ENCODE peak calls at places on chromosomes 2 and 18, in six cellular contexts. W is IMR-90, M is substantia nigra, V is neuronal stem cell, P is HepG2, K is heart right ventricle. G is an unnamed sample.
A peak's percentile ranks its signal among the peaks of the same experiment; 100 is the strongest.

GRCh38 chr18:58989184-58989759 is 124.6 kb downstream of the ZNF532 start:
- DNase-seq in W (no peak), M (no peak), V (no peak), P (no peak), K (no peak), G (no peak)

GRCh38 chr2:162416446-162416845 is 72.5 kb downstream of the GCA start:
- DNase-seq in W (no peak), M (no peak), V (no peak), P (no peak), K (no peak), G (no peak)

GRCh38 chr2:238987352-238987981 is 139.6 kb downstream of the TWIST2 start:
- DNase-seq in W (no peak), M (no peak), V (no peak), P (no peak), K (no peak), G (no peak)

GRCh38 chr2:126449677-126450076 is 206.3 kb upstream of the GYPC start:
- DNase-seq in W (no peak), M (no peak), V (no peak), P (no peak), K (no peak), G (no peak)

GRCh38 chr2:215352602-215353001 is 40.7 kb downstream of the ATIC start:
- DNase-seq in W (no peak), M (no peak), V (no peak), P (no peak), K (no peak), G (no peak)

GRCh38 chr18:74248189-74248975 is 43.4 kb downstream of the CYB5A start:
- DNase-seq in W (no peak), M (no peak), V (no peak), P (no peak), K (no peak), G (no peak)

GRCh38 chr2:216151313-216152030 is 42.3 kb downstream of the XRCC5 start:
- DNase-seq in W (peak; percentile 24), M (no peak), V (no peak), P (no peak), K (no peak), G (no peak)

GRCh38 chr18:35609236-35609635 is 27.7 kb downstream of the GALNT1 start:
- DNase-seq in W (no peak), M (no peak), V (no peak), P (no peak), K (no peak), G (no peak)

GRCh38 chr2:215845839-215846586 is 167.3 kb downstream of the MREG start:
- DNase-seq in W (no peak), M (no peak), V (no peak), P (no peak), K (no peak), G (no peak)

GRCh38 chr2:237692601-237693079 is 65.3 kb downstream of the LRRFIP1 start:
- DNase-seq in W (no peak), M (no peak), V (no peak), P (no peak), K (peak; percentile 49), G (peak; percentile 39)

GRCh38 chr2:168452781-168453180 is 3.3 kb upstream of the CERS6 start:
- DNase-seq in W (no peak), M (no peak), V (no peak), P (no peak), K (no peak), G (no peak)

GRCh38 chr2:158817596-158817995 is 22.5 kb downstream of the DAPL1 start:
- DNase-seq in W (peak; percentile 25), M (no peak), V (no peak), P (no peak), K (no peak), G (no peak)

GRCh38 chr2:201827621-201828020 is 21.3 kb downstream of the CDK15 start:
- DNase-seq in W (peak; percentile 75), M (no peak), V (no peak), P (no peak), K (no peak), G (no peak)

GRCh38 chr18:41532344-41533086 is 422.5 kb upstream of the PIK3C3 start:
- DNase-seq in W (peak; percentile 1), M (no peak), V (no peak), P (no peak), K (no peak), G (no peak)

GRCh38 chr2:154912215-154912614 is 213.7 kb downstream of the KCNJ3 start:
- DNase-seq in W (no peak), M (no peak), V (no peak), P (no peak), K (no peak), G (no peak)

GRCh38 chr2:174681983-174682577 is 82.2 kb downstream of the CHRNA1 start:
- DNase-seq in W (no peak), M (peak; percentile 59), V (peak; percentile 21), P (no peak), K (peak; percentile 65), G (peak; percentile 35)

GRCh38 chr18:55280515-55280914 is 307.5 kb downstream of the TCF4 start:
- DNase-seq in W (peak; percentile 42), M (no peak), V (no peak), P (no peak), K (no peak), G (no peak)

GRCh38 chr18:34595673-34596072 is 114.4 kb upstream of the DTNA start:
- DNase-seq in W (peak; percentile 41), M (no peak), V (no peak), P (peak; percentile 20), K (no peak), G (peak; percentile 1)

GRCh38 chr2:1588051-1588993 is 156.0 kb downstream of the PXDN start:
- DNase-seq in W (no peak), M (no peak), V (no peak), P (no peak), K (no peak), G (no peak)

GRCh38 chr2:23709311-23709710 is 217.6 kb downstream of the ATAD2B start:
- DNase-seq in W (no peak), M (no peak), V (no peak), P (no peak), K (no peak), G (no peak)

GRCh38 chr2:168992591-168993349 is 38.4 kb downstream of the ABCB11 start:
- DNase-seq in W (no peak), M (no peak), V (no peak), P (no peak), K (no peak), G (no peak)

GRCh38 chr18:79684283-79684631 is 4.7 kb downstream of the CTDP1 start:
- DNase-seq in W (no peak), M (no peak), V (no peak), P (no peak), K (no peak), G (no peak)

GRCh38 chr2:161237397-161238263 is 70.6 kb upstream of the PSMD14 start:
- DNase-seq in W (peak; percentile 33), M (peak; percentile 72), V (peak; percentile 56), P (no peak), K (peak; percentile 52), G (no peak)

GRCh38 chr18:76546282-76546572 is 51.2 kb upstream of the ZNF516 start:
- DNase-seq in W (no peak), M (no peak), V (no peak), P (no peak), K (no peak), G (no peak)

GRCh38 chr2:54473876-54474275 is 17.7 kb downstream of the SPTBN1 start:
- DNase-seq in W (no peak), M (no peak), V (no peak), P (no peak), K (no peak), G (no peak)

GRCh38 chr2:207163053-207163814 is 2.5 kb downstream of the KLF7 start:
- DNase-seq in W (peak; percentile 92), M (peak; percentile 74), V (no peak), P (peak; percentile 75), K (no peak), G (peak; percentile 51)

GRCh38 chr2:16142383-16143361 is 202.3 kb downstream of the MYCN start:
- DNase-seq in W (no peak), M (no peak), V (no peak), P (no peak), K (no peak), G (no peak)

GRCh38 chr2:235701206-235701605 is 207.4 kb downstream of the AGAP1 start:
- DNase-seq in W (no peak), M (no peak), V (no peak), P (no peak), K (no peak), G (no peak)

GRCh38 chr2:19435815-19436214 is 77.4 kb upstream of the OSR1 start:
- DNase-seq in W (no peak), M (no peak), V (no peak), P (no peak), K (no peak), G (no peak)

GRCh38 chr2:187504312-187504921 is 49.8 kb downstream of the TFPI start:
- DNase-seq in W (no peak), M (no peak), V (no peak), P (no peak), K (no peak), G (no peak)
- H3K27ac ChIP-seq in W (no peak overlapping the region), M (no peak overlapping the region), V (no peak overlapping the region), P (peak overlapping the region; percentile 2), K (no peak overlapping the region), G (peak overlapping the region; percentile 14)

DNA sequence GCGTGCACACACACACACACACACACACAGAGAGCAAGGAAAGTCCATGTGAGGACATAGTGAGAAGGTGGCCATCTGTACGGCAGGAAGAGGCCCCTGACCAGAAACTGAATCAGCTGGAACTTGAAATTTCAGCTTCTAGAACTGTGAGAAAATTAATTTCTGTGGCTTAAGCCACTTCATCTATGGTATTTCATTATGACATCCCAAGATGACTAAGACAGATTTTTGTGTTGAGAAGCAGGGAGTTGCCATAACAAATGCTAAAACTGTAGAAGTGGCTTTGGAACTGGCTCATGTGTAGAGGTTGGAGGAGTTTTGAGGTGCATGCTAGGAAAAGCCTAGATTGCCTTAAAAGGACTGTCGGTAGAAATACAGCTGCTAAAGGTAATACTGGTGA is 63.4 kb upstream of the ZBTB7C start:
- DNase-seq in W (no peak), M (no peak), V (no peak), P (no peak), K (no peak), G (no peak)
- H3K27ac ChIP-seq in W (no peak overlapping the region), M (no peak overlapping the region), V (no peak overlapping the region), P (no peak overlapping the region), K (no peak overlapping the region), G (no peak overlapping the region)

DNA sequence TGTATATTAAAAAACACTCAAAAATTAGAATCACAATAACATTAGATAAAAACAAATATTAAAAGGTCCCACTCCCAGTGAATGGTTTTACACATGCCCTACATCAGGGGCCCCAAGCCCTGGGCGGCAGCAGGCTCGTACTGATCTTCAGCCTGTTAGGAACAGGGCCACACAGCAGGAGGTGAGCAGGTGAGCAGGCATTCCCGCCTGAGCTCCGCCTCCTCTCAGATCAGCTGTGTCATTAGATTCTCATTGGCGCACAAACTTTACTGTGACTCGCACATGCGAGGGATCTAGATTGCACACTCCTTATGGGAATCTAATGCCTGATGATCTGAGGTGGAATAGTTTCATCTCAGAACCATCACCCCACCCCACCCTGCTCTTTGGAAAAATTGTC is 74.2 kb downstream of the MBD2 start:
- DNase-seq in W (no peak), M (no peak), V (no peak), P (no peak), K (no peak), G (no peak)
- H3K27ac ChIP-seq in W (no peak overlapping the region), M (no peak overlapping the region), V (no peak overlapping the region), P (no peak overlapping the region), K (no peak overlapping the region), G (peak overlapping the region; percentile 75)

DNA sequence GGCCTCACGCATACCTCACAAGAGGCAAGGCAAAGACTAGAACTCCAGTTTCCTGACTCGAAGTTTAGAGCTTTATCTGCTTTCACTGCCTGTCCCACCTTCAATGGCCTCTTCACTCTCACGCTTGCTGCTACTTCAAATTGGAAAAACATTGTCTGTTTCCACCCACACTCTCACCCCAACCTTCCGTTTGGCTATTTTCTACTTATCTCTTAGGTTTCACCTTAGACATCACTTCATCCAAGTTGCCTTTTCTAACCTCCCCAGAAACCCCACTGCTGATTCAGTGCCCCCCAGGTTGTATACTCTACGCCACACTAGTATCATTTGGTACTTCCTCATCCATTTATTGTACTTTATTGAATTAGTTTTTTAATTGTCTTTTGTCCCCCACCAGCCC is 5.2 kb upstream of the MBD2 start:
- DNase-seq in W (no peak), M (no peak), V (no peak), P (no peak), K (no peak), G (no peak)
- H3K27ac ChIP-seq in W (no peak overlapping the region), M (no peak overlapping the region), V (no peak overlapping the region), P (no peak overlapping the region), K (no peak overlapping the region), G (no peak overlapping the region)

G was measured in A549.